ENCODE peak calls at places on chromosomes 16 and 17, in five cellular contexts. E, U, C, X and Z are unnamed samples. For H3K9me3, the result is how much of the 10 kb centered on the place peaks cover.

GRCh38 chr16:69834817-69835477 is 72.8 kb downstream of the WWP2 start:
- DNase-seq in E (no peak), U (no peak), C (no peak), X (no peak), Z (no peak)

GRCh38 chr17:81066072-81066471 is 31.1 kb downstream of the BAIAP2 start:
- DNase-seq in E (peak), U (no peak), C (no peak), X (peak), Z (no peak)

GRCh38 chr17:65588194-65588808 is 26.9 kb upstream of the AXIN2 start:
- DNase-seq in E (peak), U (no peak), C (no peak), X (no peak), Z (no peak)

GRCh38 chr17:48054238-48055185 is 6.4 kb downstream of the NFE2L1 start:
- DNase-seq in E (peak), U (peak), C (peak), X (peak), Z (peak)

GRCh38 chr17:30961213-30962188 is 9.3 kb upstream of the RNF135 start:
- DNase-seq in E (peak), U (no peak), C (no peak), X (no peak), Z (no peak)

GRCh38 chr16:86019446-86020047 is 120.6 kb downstream of the IRF8 start:
- DNase-seq in E (no peak), U (peak), C (peak), X (no peak), Z (peak)

GRCh38 chr17:38885044-38885727 is 15.3 kb downstream of the LASP1 start:
- DNase-seq in E (peak), U (no peak), C (no peak), X (peak), Z (no peak)

GRCh38 chr17:58317421-58318064 is 11.1 kb downstream of the TSPOAP1 start:
- DNase-seq in E (peak), U (peak), C (peak), X (peak), Z (no peak)

GRCh38 chr17:76585649-76586593 is at the start of gene ST6GALNAC2:
- DNase-seq in E (peak), U (peak), C (peak), X (peak), Z (no peak)

GRCh38 chr16:80580109-80580832 is 39.5 kb downstream of the DYNLRB2 start:
- DNase-seq in E (no peak), U (no peak), C (no peak), X (no peak), Z (no peak)

GRCh38 chr16:75172578-75172977 is 24.3 kb downstream of the ZFP1 start:
- DNase-seq in E (no peak), U (no peak), C (no peak), X (no peak), Z (no peak)
- H3K9me3 ChIP-seq in E (under half), U (under half), C (under half), X (under half), Z (under half)

GRCh38 chr16:54098247-54098646 is 188.3 kb downstream of the IRX3 start:
- DNase-seq in E (no peak), U (no peak), C (no peak), X (no peak), Z (no peak)
- H3K9me3 ChIP-seq in E (under half), U (under half), C (under half), X (under half), Z (under half)

GRCh38 chr17:70375813-70376448 is 206.6 kb downstream of the KCNJ2 start:
- DNase-seq in E (no peak), U (no peak), C (no peak), X (no peak), Z (no peak)

GRCh38 chr17:70373369-70373768 is 204.0 kb downstream of the KCNJ2 start:
- DNase-seq in E (no peak), U (no peak), C (no peak), X (no peak), Z (no peak)

GRCh38 chr17:70374496-70374895 is 205.2 kb downstream of the KCNJ2 start:
- DNase-seq in E (no peak), U (no peak), C (no peak), X (no peak), Z (no peak)

GRCh38 chr17:70378005-70378404 is 208.7 kb downstream of the KCNJ2 start:
- DNase-seq in E (no peak), U (no peak), C (no peak), X (no peak), Z (no peak)

DNA sequence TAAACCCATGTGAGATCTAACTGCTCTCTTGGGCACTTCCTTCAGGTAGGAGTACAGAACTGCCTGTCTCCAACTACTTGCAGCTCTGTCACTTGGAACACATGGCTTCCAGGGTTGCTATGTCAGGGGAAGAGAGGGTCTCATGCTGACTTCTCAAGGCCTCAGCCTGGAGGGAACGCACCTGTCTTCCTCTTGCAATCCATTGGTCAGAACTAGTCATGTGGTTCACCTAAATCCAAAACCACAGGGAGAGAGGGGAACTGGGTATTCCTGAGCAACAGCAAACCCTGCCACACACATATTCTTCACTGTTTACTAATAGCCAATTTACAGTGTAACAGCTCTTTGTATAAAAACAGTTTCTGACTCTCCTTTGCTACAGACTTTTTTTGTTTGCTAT is 206.1 kb downstream of the KCNJ2 start:
- DNase-seq in E (no peak), U (no peak), C (no peak), X (no peak), Z (no peak)
- H3K9me3 ChIP-seq in E (under half), U (under half), C (under half), X (under half), Z (under half)

DNA sequence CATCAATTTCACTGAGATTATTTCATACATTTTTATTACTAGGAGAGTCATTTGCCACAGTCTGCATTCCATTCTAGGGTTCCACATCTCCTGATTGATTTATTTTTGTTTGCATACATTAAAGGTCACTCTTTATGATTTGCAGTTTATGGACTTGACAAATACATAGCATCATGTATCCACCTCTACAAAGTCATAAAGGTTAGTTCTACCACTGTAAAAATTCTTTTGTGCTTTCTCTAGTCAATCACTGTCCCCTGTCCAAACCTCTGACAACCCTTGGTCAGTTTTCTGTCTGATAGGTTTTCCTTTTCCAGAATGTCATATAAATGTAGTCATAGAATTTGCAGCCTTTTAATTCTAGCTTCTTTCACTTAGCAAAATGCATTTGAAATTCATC is 434.6 kb upstream of the MON1B start:
- DNase-seq in E (no peak), U (no peak), C (no peak), X (no peak), Z (no peak)
- H3K9me3 ChIP-seq in E (under half), U (under half), C (under half), X (under half), Z (under half)

GRCh38 chr17:21298056-21298982 is 13.8 kb downstream of the MAP2K3 start:
- DNase-seq in E (no peak), U (no peak), C (no peak), X (no peak), Z (no peak)

GRCh38 chr17:21295036-21295952 is 10.8 kb downstream of the MAP2K3 start:
- DNase-seq in E (peak), U (no peak), C (no peak), X (no peak), Z (no peak)

GRCh38 chr17:21297597-21297996 is 13.1 kb downstream of the MAP2K3 start:
- DNase-seq in E (no peak), U (no peak), C (no peak), X (no peak), Z (no peak)

GRCh38 chr17:21296097-21297025 is 11.8 kb downstream of the MAP2K3 start:
- DNase-seq in E (peak), U (no peak), C (no peak), X (peak), Z (no peak)

GRCh38 chr17:21297026-21297520 is 12.6 kb downstream of the MAP2K3 start:
- DNase-seq in E (no peak), U (no peak), C (no peak), X (no peak), Z (no peak)
- H3K9me3 ChIP-seq in E (under half), U (under half), C (under half), X (under half), Z (under half)

GRCh38 chr17:56929362-56929969 is 15.6 kb upstream of the TRIM25 start:
- DNase-seq in E (no peak), U (no peak), C (no peak), X (no peak), Z (no peak)
- H3K9me3 ChIP-seq in E (under half), U (under half), C (under half), X (under half), Z (under half)

GRCh38 chr16:35745821-35746248 is 2286.4 kb downstream of the TP53TG3F start:
- DNase-seq in E (no peak), U (no peak), C (no peak), X (no peak), Z (no peak)

GRCh38 chr16:35747658-35748455 is 2288.4 kb downstream of the TP53TG3F start:
- DNase-seq in E (no peak), U (no peak), C (no peak), X (no peak), Z (no peak)

GRCh38 chr16:35746963-35747657 is 2287.7 kb downstream of the TP53TG3F start:
- DNase-seq in E (no peak), U (no peak), C (no peak), X (no peak), Z (no peak)

GRCh38 chr16:35745191-35745590 is 2285.8 kb downstream of the TP53TG3F start:
- DNase-seq in E (no peak), U (no peak), C (no peak), X (no peak), Z (no peak)

GRCh38 chr16:35746281-35746962 is 2287.0 kb downstream of the TP53TG3F start:
- DNase-seq in E (no peak), U (no peak), C (no peak), X (no peak), Z (no peak)
- H3K9me3 ChIP-seq in E (under half), U (under half), C (under half), X (under half), Z (under half)